ENCODE peak calls at places on chromosomes 16 and 17, in four cellular contexts. Y is uterus; A is CD4-positive, alpha-beta T cell; M is aorta. Z is an unnamed sample.

GRCh38 chr16:10827691-10828341 is 9.2 kb upstream of the TVP23A start:
- DNase-seq in Y (peak; percentile 84), A (no peak), M (peak; percentile 90), Z (no peak)

GRCh38 chr16:58197314-58198012 is 443 bp downstream of the CSNK2A2 start:
- DNase-seq in Y (no peak), A (no peak), M (no peak), Z (no peak)

GRCh38 chr17:46162871-46163270 is 30.4 kb downstream of the KANSL1 start:
- DNase-seq in Y (no peak), A (no peak), M (no peak), Z (no peak)

GRCh38 chr16:84593825-84594724 is 23.8 kb downstream of the COTL1 start:
- DNase-seq in Y (peak; percentile 42), A (peak; percentile 79), M (peak; percentile 56), Z (peak; percentile 61)

GRCh38 chr16:66091462-66091861 is 275.0 kb upstream of the CDH5 start:
- DNase-seq in Y (no peak), A (no peak), M (no peak), Z (no peak)

GRCh38 chr17:83064021-83064731 is 15.2 kb upstream of the METRNL start:
- DNase-seq in Y (peak; percentile 10), A (no peak), M (peak; percentile 34), Z (no peak)

GRCh38 chr17:33687831-33688230 is 394.7 kb upstream of the ASIC2 start:
- DNase-seq in Y (no peak), A (no peak), M (no peak), Z (no peak)

GRCh38 chr17:147796-148740 is 10.7 kb downstream of the SCGB1C2 start:
- DNase-seq in Y (peak; percentile 8), A (no peak), M (peak; percentile 35), Z (no peak)

GRCh38 chr16:25912321-25912720 is 220.6 kb downstream of the HS3ST4 start:
- DNase-seq in Y (no peak), A (no peak), M (no peak), Z (no peak)

GRCh38 chr16:12716658-12717057 is 87.0 kb downstream of the CPPED1 start:
- DNase-seq in Y (no peak), A (no peak), M (no peak), Z (no peak)

GRCh38 chr17:35969558-35970442 is 11.5 kb downstream of the CCL16 start:
- DNase-seq in Y (peak; percentile 33), A (peak; percentile 46), M (peak; percentile 74), Z (peak; percentile 9)

GRCh38 chr17:73424571-73424970 is 112.8 kb upstream of the CDC42EP4 start:
- DNase-seq in Y (no peak), A (no peak), M (no peak), Z (no peak)

GRCh38 chr17:18141210-18141803 is 32.8 kb downstream of the MYO15A start:
- DNase-seq in Y (no peak), A (no peak), M (no peak), Z (no peak)

GRCh38 chr17:39450051-39450450 is 1.0 kb downstream of the MED1 start:
- DNase-seq in Y (no peak), A (no peak), M (no peak), Z (no peak)

GRCh38 chr17:3935825-3936355 is 19.6 kb upstream of the P2RX1 start:
- DNase-seq in Y (no peak), A (no peak), M (no peak), Z (no peak)

GRCh38 chr17:1640329-1641064 is 5.0 kb downstream of the SCARF1 start:
- DNase-seq in Y (no peak), A (no peak), M (no peak), Z (no peak)
- H3K27ac ChIP-seq in Y (no peak overlapping the region), A (no peak overlapping the region), M (no peak overlapping the region), Z (no peak overlapping the region)

GRCh38 chr16:4412159-4412558 is 4.2 kb downstream of the CORO7 start:
- DNase-seq in Y (no peak), A (no peak), M (peak; percentile 23), Z (no peak)
- H3K27ac ChIP-seq in Y (no peak overlapping the region), A (no peak overlapping the region), M (no peak overlapping the region), Z (no peak overlapping the region)

DNA sequence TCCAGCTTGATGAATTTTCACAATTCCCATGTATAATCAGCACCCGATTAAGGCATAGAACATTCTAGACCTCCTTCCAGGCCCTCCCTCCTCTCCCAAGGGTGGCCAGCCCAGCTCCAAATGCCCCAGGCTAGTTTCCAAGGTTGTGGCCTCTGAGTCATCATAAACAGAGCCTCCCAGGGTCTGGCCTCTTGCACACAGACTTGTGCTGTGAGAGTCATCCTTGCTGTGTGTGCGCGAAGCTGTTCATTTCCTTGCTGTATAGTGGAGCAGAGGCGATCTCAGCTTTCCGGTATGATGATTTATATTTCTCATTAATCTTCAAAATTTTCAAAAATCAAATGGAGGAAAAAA is 20.5 kb upstream of the JPH3 start:
- DNase-seq in Y (peak; percentile 85), A (no peak), M (peak; percentile 89), Z (peak; percentile 7)
- H3K27ac ChIP-seq in Y (peak overlapping the region; percentile 94), A (no peak overlapping the region), M (peak overlapping the region; percentile 82), Z (peak overlapping the region; percentile 84)

GRCh38 chr16:53040788-53041187 is 11.9 kb downstream of the CHD9NB start:
- DNase-seq in Y (no peak), A (no peak), M (no peak), Z (no peak)

GRCh38 chr16:53043986-53044571 is 8.6 kb downstream of the CHD9NB start:
- DNase-seq in Y (no peak), A (no peak), M (no peak), Z (no peak)

GRCh38 chr16:53041196-53041977 is 11.3 kb downstream of the CHD9NB start:
- DNase-seq in Y (peak; percentile 80), A (no peak), M (peak; percentile 70), Z (no peak)

GRCh38 chr16:53043462-53043861 is 9.2 kb downstream of the CHD9NB start:
- DNase-seq in Y (no peak), A (no peak), M (no peak), Z (no peak)

DNA sequence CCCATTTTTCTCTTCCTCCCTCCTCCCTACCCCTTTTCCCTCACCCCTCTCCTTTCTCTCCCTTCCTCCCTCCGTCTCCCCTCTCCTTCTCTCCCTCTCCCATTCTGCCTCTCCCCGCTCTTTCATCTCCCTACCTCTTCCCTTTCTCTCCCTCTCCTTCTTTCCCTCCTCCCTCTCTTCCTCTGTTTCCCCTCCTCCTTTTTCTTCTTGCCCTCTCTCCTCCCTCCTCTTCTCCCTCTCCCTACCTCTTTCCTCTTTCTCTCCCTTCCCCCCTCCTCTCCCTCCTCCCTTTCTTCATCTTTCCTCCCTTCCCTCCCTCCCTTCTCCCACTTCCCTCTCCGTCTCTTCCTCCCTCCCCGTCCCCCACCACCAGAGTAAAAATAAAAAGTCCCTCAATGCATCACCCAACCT is 10.5 kb downstream of the CHD9NB start:
- DNase-seq in Y (no peak), A (no peak), M (no peak), Z (no peak)
- H3K27ac ChIP-seq in Y (peak overlapping the region; percentile 63), A (no peak overlapping the region), M (no peak overlapping the region), Z (peak overlapping the region; percentile 92)

GRCh38 chr17:28968269-28968913 is 17.1 kb upstream of the PHF12 start:
- DNase-seq in Y (no peak), A (no peak), M (no peak), Z (no peak)
- H3K27ac ChIP-seq in Y (no peak overlapping the region), A (no peak overlapping the region), M (no peak overlapping the region), Z (no peak overlapping the region)

DNA sequence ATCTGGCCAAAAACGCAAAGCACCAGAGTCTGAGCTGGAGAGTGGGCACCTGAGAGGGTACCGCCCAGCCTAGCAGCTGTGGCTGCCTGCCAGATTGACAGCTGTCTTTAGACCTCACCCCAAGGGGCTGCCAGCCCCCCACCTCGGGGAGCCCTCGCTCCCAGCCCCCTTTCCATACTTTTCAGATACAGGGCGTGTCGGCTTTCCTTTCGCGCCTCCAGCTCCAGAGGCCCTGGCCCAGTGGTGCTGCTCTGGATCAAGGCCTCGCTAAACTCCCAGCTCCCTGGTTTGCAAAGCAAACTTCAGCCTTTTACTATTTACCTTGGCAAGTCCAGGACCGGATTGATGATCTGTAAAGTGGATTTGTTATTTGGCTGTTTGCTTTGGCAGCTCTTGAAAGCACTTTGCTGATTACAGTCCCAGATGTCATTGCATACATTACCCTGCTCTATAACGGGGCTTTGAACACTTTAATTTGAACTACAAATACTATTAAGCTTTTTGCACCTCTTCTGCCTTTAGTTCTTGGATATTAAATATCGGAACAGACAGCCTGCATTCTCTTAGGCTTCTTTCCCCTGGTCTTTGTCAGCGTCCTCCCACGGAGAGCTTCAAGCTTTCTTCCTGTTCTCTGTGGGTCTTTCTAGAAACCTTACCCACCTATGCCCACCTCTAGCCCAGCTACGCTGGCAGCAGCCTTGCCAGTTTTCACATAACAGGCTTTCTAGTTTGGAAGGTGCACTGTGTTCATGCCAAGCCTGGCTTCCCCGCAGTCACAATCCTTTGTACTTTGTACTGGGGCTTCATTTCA is 63.6 kb upstream of the TBX2 start:
- DNase-seq in Y (no peak), A (no peak), M (no peak), Z (no peak)
- H3K27ac ChIP-seq in Y (peak overlapping the region; percentile 5), A (no peak overlapping the region), M (peak overlapping the region; percentile 18), Z (peak overlapping the region; percentile 75)

GRCh38 chr17:75588546-75589016 is 981 bp downstream of the MYO15B start:
- DNase-seq in Y (peak; percentile 61), A (no peak), M (peak; percentile 65), Z (no peak)

GRCh38 chr17:75587718-75588545 is at the start of gene MYO15B:
- DNase-seq in Y (peak; percentile 75), A (peak; percentile 23), M (peak; percentile 82), Z (no peak)

GRCh38 chr17:75590314-75590761 is 2.7 kb downstream of the MYO15B start:
- DNase-seq in Y (no peak), A (no peak), M (no peak), Z (no peak)

GRCh38 chr17:75589919-75590303 is 2.3 kb downstream of the MYO15B start:
- DNase-seq in Y (peak; percentile 43), A (no peak), M (no peak), Z (no peak)

GRCh38 chr17:75589017-75589918 is 1.7 kb downstream of the MYO15B start:
- DNase-seq in Y (peak; percentile 97), A (peak; percentile 96), M (peak; percentile 97), Z (peak; percentile 69)
- H3K27ac ChIP-seq in Y (peak overlapping the region; percentile 97), A (peak overlapping the region; percentile 56), M (peak overlapping the region; percentile 45), Z (peak overlapping the region; percentile 92)

Z was measured in esophagus squamous epithelium.